ENCODE peak calls at places on chromosomes 2 and 18, in four cellular contexts. S is ovary; X is H4; V is stimulated activated CD4-positive, alpha-beta T cell treated with anti-CD3 and anti-CD28 coated beads, TNF-alpha, amount 100 ng/mL, for 4 hours. J is an unnamed sample.

GRCh38 chr2:241379481-241380480 is 23.7 kb downstream of the FARP2 start:
- DNase-seq in X (no peak), V (no peak), S (no peak), J (no peak)

GRCh38 chr2:218886461-218886947 is 5.9 kb downstream of the WNT10A start:
- DNase-seq in V (no peak), S (no peak), X (no peak), J (no peak)

GRCh38 chr2:173991857-173992588 is 26.9 kb upstream of the SP3 start:
- DNase-seq in X (no peak), S (peak; percentile 54), V (no peak), J (no peak)

GRCh38 chr2:65395621-65396347 is 36.6 kb downstream of the SPRED2 start:
- DNase-seq in V (no peak), S (no peak), X (no peak), J (no peak)

GRCh38 chr2:102499558-102499957 is 26.5 kb downstream of the SLC9A4 start:
- DNase-seq in S (no peak), X (no peak), V (no peak), J (no peak)

GRCh38 chr18:69785466-69785865 is 162.2 kb downstream of the CD226 start:
- DNase-seq in X (no peak), V (no peak), S (no peak), J (no peak)

GRCh38 chr18:10329116-10329515 is 125.3 kb upstream of the APCDD1 start:
- DNase-seq in S (no peak), V (no peak), X (no peak), J (no peak)

GRCh38 chr18:45522371-45522770 is 92.9 kb upstream of the SLC14A2 start:
- DNase-seq in S (no peak), X (no peak), V (no peak), J (no peak)

GRCh38 chr2:85326946-85327756 is 638 bp downstream of the TGOLN2 start:
- DNase-seq in V (no peak), X (no peak), S (no peak), J (peak; percentile 38)

J was measured in foreskin melanocyte.